ENCODE peak calls at places on chromosomes 5 and 9, in eight cellular contexts. M is endothelial cell of umbilical vein, T is ascending aorta, U is SK-N-SH, L is colonic mucosa, W is mammary epithelial cell, B is gastrocnemius medialis, I is RWPE1. G is an unnamed sample.

GRCh38 chr9:77819672-77820071 is 171.6 kb upstream of the GNA14 start:
- DNase-seq in L (no peak), B (no peak), U (no peak), T (no peak), W (no peak), I (no peak), M (peak; percentile 44), G (peak; percentile 32)

GRCh38 chr9:90433398-90433890 is 209.2 kb downstream of the DIRAS2 start:
- DNase-seq in W (peak; percentile 28), I (peak; percentile 39), U (no peak), T (no peak), L (peak; percentile 24), M (no peak), B (no peak), G (peak; percentile 58)

GRCh38 chr9:82799300-82799699 is 263.6 kb downstream of the RASEF start:
- DNase-seq in I (no peak), M (no peak), T (no peak), L (no peak), U (no peak), W (no peak), B (no peak), G (no peak)

GRCh38 chr5:66639036-66639435 is 42.8 kb downstream of the MAST4 start:
- DNase-seq in L (no peak), B (no peak), U (no peak), M (no peak), I (no peak), W (no peak), T (no peak), G (no peak)

GRCh38 chr5:2192496-2192895 is 309.8 kb upstream of the IRX4 start:
- DNase-seq in U (no peak), M (no peak), T (no peak), B (no peak), L (no peak), W (no peak), I (no peak), G (no peak)

GRCh38 chr9:32581512-32582143 is 8.7 kb upstream of the NDUFB6 start:
- DNase-seq in U (peak; percentile 60), M (peak; percentile 73), I (peak; percentile 53), B (no peak), L (peak; percentile 25), T (no peak), W (peak; percentile 48), G (peak; percentile 66)

GRCh38 chr5:134458234-134458633 is 46.6 kb upstream of the CDKN2AIPNL start:
- DNase-seq in L (no peak), U (no peak), W (peak; percentile 47), T (peak; percentile 82), B (peak; percentile 76), M (no peak), I (no peak), G (no peak)

GRCh38 chr5:31579558-31579957 is 47.5 kb downstream of the C5orf22 start:
- DNase-seq in T (no peak), I (no peak), U (no peak), M (no peak), L (no peak), W (no peak), B (no peak), G (no peak)

GRCh38 chr9:2242778-2243395 is 227.7 kb downstream of the SMARCA2 start:
- DNase-seq in U (no peak), I (no peak), B (no peak), T (no peak), W (no peak), L (peak; percentile 20), M (peak; percentile 6), G (no peak)

GRCh38 chr9:34551751-34552605 is 29.2 kb upstream of the ENHO start:
- DNase-seq in W (no peak), U (peak; percentile 20), M (no peak), T (peak; percentile 58), B (peak; percentile 9), I (no peak), L (no peak), G (no peak)

GRCh38 chr5:179763215-179763945 is 30.4 kb upstream of the LTC4S start:
- DNase-seq in U (peak; percentile 84), I (peak; percentile 90), L (peak; percentile 79), T (peak; percentile 90), W (peak; percentile 75), B (peak; percentile 51), M (peak; percentile 85), G (peak; percentile 75)

GRCh38 chr5:179766726-179767455 is 26.9 kb upstream of the LTC4S start:
- DNase-seq in I (no peak), B (no peak), M (peak; percentile 50), W (no peak), U (no peak), L (no peak), T (no peak), G (no peak)

GRCh38 chr5:179768326-179769085 is 25.3 kb upstream of the LTC4S start:
- DNase-seq in L (no peak), W (peak; percentile 14), B (no peak), I (no peak), U (peak; percentile 34), T (no peak), M (no peak), G (no peak)

GRCh38 chr5:179765400-179765799 is 28.4 kb upstream of the LTC4S start:
- DNase-seq in T (peak; percentile 84), L (no peak), U (peak; percentile 8), M (peak; percentile 89), B (no peak), I (peak; percentile 73), W (peak; percentile 80), G (peak; percentile 73)

DNA sequence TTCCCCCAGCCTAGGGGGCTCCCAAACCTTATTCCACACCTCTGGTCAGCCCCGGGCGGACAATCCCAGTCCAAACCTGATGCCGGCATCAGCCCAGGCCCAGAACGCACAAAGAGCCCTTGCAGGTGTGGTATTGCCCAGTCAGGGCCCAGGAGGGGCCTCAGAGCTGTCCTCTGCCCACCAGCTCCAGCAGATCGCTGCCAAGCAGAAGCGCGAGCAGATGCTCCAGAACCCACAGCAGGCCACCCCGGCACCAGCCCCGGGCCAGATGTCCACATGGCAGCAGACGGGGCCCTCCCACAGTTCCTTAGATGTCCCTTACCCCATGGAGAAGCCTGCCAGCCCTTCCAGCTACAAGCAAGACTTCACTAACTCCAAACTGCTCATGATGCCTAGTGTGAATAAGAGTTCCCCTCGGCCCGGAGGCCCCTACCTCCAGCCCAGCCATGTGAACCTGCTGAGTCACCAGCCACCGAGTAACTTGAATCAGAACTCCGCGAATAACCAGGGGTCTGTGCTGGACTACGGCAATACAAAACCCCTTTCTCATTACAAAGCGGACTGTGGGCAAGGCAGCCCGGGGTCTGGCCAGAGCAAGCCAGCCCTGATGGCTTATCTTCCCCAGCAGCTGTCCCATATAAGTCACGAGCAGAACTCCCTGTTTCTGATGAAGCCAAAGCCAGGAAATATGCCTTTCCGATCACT is 27.6 kb upstream of the LTC4S start:
- DNase-seq in W (no peak), L (no peak), T (peak; percentile 68), I (no peak), B (no peak), M (peak; percentile 69), U (peak; percentile 43), G (no peak)
- H3K27ac ChIP-seq in W (no peak overlapping the region), L (no peak overlapping the region), T (peak overlapping the region; percentile 91), I (peak overlapping the region; percentile 82), B (peak overlapping the region; percentile 2), M (peak overlapping the region; percentile 87), U (peak overlapping the region; percentile 88), G (peak overlapping the region; percentile 67)

DNA sequence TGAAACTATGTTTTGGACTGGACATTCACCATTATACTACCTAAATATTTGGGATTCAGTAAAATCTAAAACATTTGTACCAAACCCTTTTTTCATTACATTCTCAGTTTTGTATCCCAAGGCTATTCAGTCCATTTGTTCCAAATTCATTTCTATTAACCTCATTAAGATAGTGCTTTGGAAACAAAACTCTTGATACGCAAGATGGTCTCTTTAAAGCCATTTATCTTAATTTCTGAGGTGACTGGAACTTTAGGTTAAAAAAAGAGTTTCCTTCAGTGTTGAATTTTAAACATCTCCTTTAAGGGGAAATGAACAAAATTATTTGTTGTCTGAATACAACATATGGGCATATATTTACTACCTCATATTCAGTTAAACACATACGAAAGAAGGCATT is 702.5 kb upstream of the GRAMD2B start:
- DNase-seq in M (no peak), I (no peak), U (no peak), W (no peak), B (no peak), L (no peak), T (no peak), G (no peak)
- H3K27ac ChIP-seq in M (no peak overlapping the region), I (no peak overlapping the region), U (no peak overlapping the region), W (no peak overlapping the region), B (no peak overlapping the region), L (no peak overlapping the region), T (no peak overlapping the region), G (no peak overlapping the region)

DNA sequence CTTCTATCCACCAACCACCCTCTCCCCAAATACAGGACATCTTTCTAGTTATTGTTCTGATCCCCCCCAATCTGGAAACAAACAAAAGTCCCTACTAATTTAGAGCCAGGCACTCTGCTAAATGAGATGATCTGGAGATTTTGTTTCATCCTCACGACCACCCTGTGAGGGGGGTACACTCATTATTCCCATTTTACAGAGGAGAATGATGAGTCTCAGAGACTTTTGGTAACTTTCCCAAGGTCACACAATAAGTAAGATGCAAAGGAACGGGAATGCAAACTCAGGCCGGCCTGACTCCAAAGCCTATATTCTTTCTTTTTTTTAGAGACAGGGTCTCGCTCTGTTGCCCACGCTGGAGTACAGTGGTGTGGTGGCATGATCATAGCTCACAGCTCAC is 9.4 kb downstream of the PDGFRB start:
- DNase-seq in I (no peak), L (no peak), B (no peak), W (no peak), M (no peak), U (no peak), T (no peak), G (no peak)
- H3K27ac ChIP-seq in I (no peak overlapping the region), L (no peak overlapping the region), B (peak overlapping the region; percentile 82), W (no peak overlapping the region), M (no peak overlapping the region), U (peak overlapping the region; percentile 99), T (peak overlapping the region; percentile 98), G (no peak overlapping the region)

GRCh38 chr5:7850533-7851239 is at the start of gene CFAP90:
- DNase-seq in L (peak; percentile 29), W (no peak), T (no peak), B (no peak), U (peak; percentile 94), I (no peak), M (peak; percentile 40), G (peak; percentile 25)

GRCh38 chr5:7852542-7852941 is 1.6 kb upstream of the CFAP90 start:
- DNase-seq in M (no peak), T (no peak), I (no peak), W (no peak), B (no peak), U (no peak), L (no peak), G (no peak)

GRCh38 chr5:7850241-7850532 is 746 bp downstream of the CFAP90 start:
- DNase-seq in W (no peak), B (no peak), L (no peak), U (no peak), T (no peak), I (no peak), M (no peak), G (no peak)

GRCh38 chr5:7851617-7852289 is 820 bp upstream of the CFAP90 start:
- DNase-seq in W (no peak), M (no peak), T (no peak), B (no peak), I (no peak), L (no peak), U (no peak), G (no peak)

DNA sequence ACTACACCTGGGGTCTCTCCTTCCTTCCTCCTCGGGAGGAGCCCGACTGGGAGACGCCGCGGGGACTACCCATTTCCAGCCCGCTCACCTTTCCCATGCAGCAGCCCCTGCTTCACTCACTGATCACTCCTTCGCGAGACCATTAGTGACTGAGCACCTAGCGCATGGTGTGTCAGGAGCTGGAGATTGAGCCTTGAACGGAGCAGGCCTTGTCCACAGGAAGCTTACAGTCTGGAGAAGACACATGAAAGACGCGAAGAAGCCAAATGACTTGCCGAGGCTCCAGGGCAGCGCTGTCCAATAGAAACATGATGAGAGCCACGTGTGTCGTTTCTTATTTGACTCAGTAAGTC is 283 bp upstream of the CFAP90 start:
- DNase-seq in I (no peak), T (no peak), L (no peak), B (no peak), M (peak; percentile 6), U (no peak), W (no peak), G (no peak)
- H3K27ac ChIP-seq in I (no peak overlapping the region), T (no peak overlapping the region), L (no peak overlapping the region), B (no peak overlapping the region), M (no peak overlapping the region), U (no peak overlapping the region), W (no peak overlapping the region), G (no peak overlapping the region)

G was measured in A673.